ENCODE peak calls at places on chromosome 22, in eight cellular contexts. B is activated naive CD4-positive, alpha-beta T cell treated with anti-CD3 and anti-CD28 coated beads for 36 hours; K is Caki2; J is CD8-positive, alpha-beta memory T cell; A is endothelial cell; T is NCI-H1092 treated with DMSO at 0.1 percent for 48 hours; Q is mammary epithelial cell; H is T-cell. C is an unnamed sample.

GRCh38 chr22:45998638-45999378 is 21.8 kb upstream of the WNT7B start:
- DNase-seq in H (no peak), T (no peak), B (no peak), K (no peak), A (no peak), J (no peak), Q (no peak), C (no peak)

GRCh38 chr22:22043296-22044078 is 60.9 kb upstream of the TOP3B start:
- DNase-seq in H (no peak), B (no peak), T (no peak), J (no peak), A (no peak), Q (no peak), K (no peak), C (no peak)

GRCh38 chr22:37484115-37485005 is 1.8 kb downstream of the MFNG start:
- DNase-seq in J (peak; percentile 75), B (peak; percentile 90), K (no peak), A (peak; percentile 37), T (no peak), H (peak; percentile 89), Q (no peak), C (peak; percentile 64)

GRCh38 chr22:36341640-36342041 is 46.1 kb downstream of the MYH9 start:
- DNase-seq in H (no peak), B (no peak), K (no peak), J (no peak), Q (no peak), A (no peak), T (no peak), C (no peak)

GRCh38 chr22:40324468-40325305 is 21.6 kb upstream of the ADSL start:
- DNase-seq in T (no peak), K (no peak), J (peak; percentile 17), B (peak; percentile 56), A (no peak), H (peak; percentile 91), Q (no peak), C (peak; percentile 82)

GRCh38 chr22:41411021-41411851 is 29.5 kb downstream of the TEF start:
- DNase-seq in J (no peak), B (no peak), T (no peak), H (no peak), A (no peak), Q (no peak), K (no peak), C (no peak)

GRCh38 chr22:44276706-44277403 is 35.9 kb downstream of the SHISAL1 start:
- DNase-seq in H (no peak), T (no peak), K (no peak), A (no peak), Q (no peak), B (no peak), J (no peak), C (no peak)

GRCh38 chr22:22111267-22111751 is 128.7 kb upstream of the TOP3B start:
- DNase-seq in A (no peak), B (peak; percentile 75), H (no peak), J (no peak), Q (peak; percentile 98), T (no peak), K (peak; percentile 88), C (no peak)